ENCODE peak calls at places on chromosomes 6 and 20, in five cellular contexts. O is effector CD8-positive, alpha-beta T cell; A is mucosa of gallbladder; C is left ventricle myocardium inferior; X is lower leg skin. D is an unnamed sample.

GRCh38 chr6:107561325-107561724 is 71.4 kb downstream of the SOBP start:
- DNase-seq in C (peak), A (peak), X (no peak), O (no peak), D (no peak)

GRCh38 chr20:64168381-64169088 is 4.3 kb downstream of the MYT1 start:
- DNase-seq in C (no peak), X (no peak), A (no peak), O (no peak), D (no peak)

GRCh38 chr6:47111685-47112084 is 69.6 kb upstream of the ADGRF1 start:
- DNase-seq in C (no peak), X (no peak), A (peak), O (no peak), D (no peak)

GRCh38 chr6:118668761-118669411 is 17.5 kb upstream of the CEP85L start:
- DNase-seq in X (no peak), A (no peak), O (no peak), C (no peak), D (no peak)

GRCh38 chr6:135481786-135482369 is 15.7 kb downstream of the AHI1 start:
- DNase-seq in O (no peak), C (no peak), X (no peak), A (no peak), D (no peak)

GRCh38 chr20:50329981-50330503 is 139.4 kb downstream of the CEBPB start:
- DNase-seq in C (no peak), A (no peak), X (no peak), O (no peak), D (no peak)

GRCh38 chr20:33516882-33517281 is 27.0 kb downstream of the CBFA2T2 start:
- DNase-seq in C (no peak), O (no peak), X (no peak), A (no peak), D (no peak)

GRCh38 chr6:169971171-169971861 is 219.9 kb downstream of the ERMARD start:
- DNase-seq in C (peak), X (no peak), O (no peak), A (no peak), D (peak)

GRCh38 chr6:95094751-95095150 is 482.6 kb upstream of the MANEA start:
- DNase-seq in X (no peak), A (no peak), O (no peak), C (no peak), D (no peak)

GRCh38 chr6:82246802-82247633 is 526 bp downstream of the IBTK start:
- DNase-seq in A (peak), C (peak), X (peak), O (peak), D (peak)

GRCh38 chr20:4840831-4841230 is 119.1 kb downstream of the PRND start:
- DNase-seq in A (no peak), X (no peak), C (no peak), O (no peak), D (no peak)

GRCh38 chr6:47752801-47753200 is 29.0 kb upstream of the OPN5 start:
- DNase-seq in C (no peak), X (no peak), A (no peak), O (no peak), D (no peak)

GRCh38 chr6:12163149-12163548 is 127.0 kb upstream of the EDN1 start:
- DNase-seq in O (no peak), X (no peak), A (no peak), C (no peak), D (no peak)

GRCh38 chr20:63696311-63696627 is 183 bp upstream of the TNFRSF6B start:
- DNase-seq in C (no peak), A (no peak), O (peak), X (no peak), D (no peak)

GRCh38 chr6:157964139-157964538 is 17.5 kb upstream of the SYNJ2 start:
- DNase-seq in X (no peak), A (no peak), O (no peak), C (no peak), D (no peak)

GRCh38 chr6:143536461-143536865 is 24.9 kb upstream of the FUCA2 start:
- DNase-seq in X (no peak), A (peak), C (peak), O (no peak), D (no peak)

GRCh38 chr6:33426590-33427563 is 7.0 kb downstream of the SYNGAP1 start:
- DNase-seq in X (no peak), C (no peak), O (peak), A (no peak), D (peak)

GRCh38 chr20:23339986-23340385 is 10.6 kb upstream of the NXT1 start:
- DNase-seq in C (no peak), A (no peak), X (no peak), O (no peak), D (no peak)

GRCh38 chr20:9223296-9223695 is 154.4 kb downstream of the PLCB4 start:
- DNase-seq in C (no peak), A (no peak), O (no peak), X (no peak), D (no peak)

GRCh38 chr6:42100029-42100901 is 42.2 kb downstream of the C6orf132 start:
- DNase-seq in A (peak), O (no peak), X (no peak), C (no peak), D (no peak)

GRCh38 chr20:12927489-12927888 is 81.3 kb upstream of the SPTLC3 start:
- DNase-seq in O (no peak), A (no peak), C (no peak), X (no peak), D (no peak)

GRCh38 chr6:14082287-14082686 is 35.3 kb upstream of the CD83 start:
- DNase-seq in O (no peak), C (no peak), X (no peak), A (no peak), D (no peak)

GRCh38 chr6:5698318-5698717 is 308.4 kb downstream of the NRN1 start:
- DNase-seq in A (no peak), X (no peak), C (no peak), O (no peak), D (no peak)

GRCh38 chr6:139364302-139364981 is 10.0 kb downstream of the CITED2 start:
- DNase-seq in X (no peak), O (no peak), C (no peak), A (no peak), D (no peak)

GRCh38 chr6:155050311-155050710 is 55.2 kb downstream of the TIAM2 start:
- DNase-seq in A (no peak), C (no peak), X (no peak), O (no peak), D (no peak)

GRCh38 chr20:20002101-20002998 is 14.8 kb upstream of the NAA20 start:
- DNase-seq in X (no peak), C (no peak), O (no peak), A (no peak), D (no peak)

GRCh38 chr6:167934426-167934864 is 63.0 kb upstream of the KIF25 start:
- DNase-seq in A (peak), C (no peak), O (no peak), X (no peak), D (no peak)

GRCh38 chr20:3727333-3728035 is 5.0 kb upstream of the HSPA12B start:
- DNase-seq in X (peak), C (no peak), O (no peak), A (no peak), D (no peak)

GRCh38 chr6:18391018-18391417 is 3.9 kb downstream of the RNF144B start:
- DNase-seq in A (no peak), O (no peak), C (no peak), X (no peak), D (no peak)

GRCh38 chr20:9185511-9185910 is 116.6 kb downstream of the PLCB4 start:
- DNase-seq in X (no peak), A (no peak), C (no peak), O (no peak), D (no peak)

GRCh38 chr6:28772480-28773381 is 151.1 kb downstream of the TRIM27 start:
- DNase-seq in A (no peak), X (no peak), O (no peak), C (no peak), D (no peak)

GRCh38 chr6:142845143-142845571 is 99.8 kb downstream of the HIVEP2 start:
- DNase-seq in C (no peak), O (no peak), X (no peak), A (no peak), D (no peak)

GRCh38 chr6:37514377-37514776 is 14.7 kb upstream of the CCDC167 start:
- DNase-seq in O (no peak), X (no peak), C (no peak), A (no peak), D (no peak)

GRCh38 chr6:138416201-138416600 is 12.2 kb downstream of the HEBP2 start:
- DNase-seq in A (no peak), C (no peak), X (no peak), O (no peak), D (no peak)

GRCh38 chr20:22312744-22313346 is 271.5 kb downstream of the FOXA2 start:
- DNase-seq in C (no peak), O (no peak), A (peak), X (no peak), D (no peak)

GRCh38 chr6:842141-842540 is 149.2 kb upstream of the EXOC2 start:
- DNase-seq in C (no peak), O (no peak), A (no peak), X (no peak), D (no peak)

GRCh38 chr6:2951723-2952122 is 19.6 kb downstream of the SERPINB6 start:
- DNase-seq in X (peak), C (no peak), O (no peak), A (peak), D (peak)

GRCh38 chr6:151015320-151015719 is 149.8 kb downstream of the MTHFD1L start:
- DNase-seq in X (no peak), A (no peak), O (no peak), C (no peak), D (no peak)

D was measured in suprapubic skin.